ENCODE peak calls at places on chromosome 19, in five cellular contexts. One of them, this sample, is unnamed.

GRCh38 chr19:45995715-45996385 is 583 bp downstream of the CCDC61 start:
- DNase-seq in lower leg skin: no peak
- DNase-seq in endothelial cell: no peak
- DNase-seq in AG10803: no peak
- DNase-seq in CD8-positive, alpha-beta T cell: no peak
- DNase-seq in this sample: no peak

GRCh38 chr19:46221981-46222610 is 7.4 kb upstream of the IGFL1 start:
- DNase-seq in AG10803: peak; percentile 57
- DNase-seq in endothelial cell: no peak
- DNase-seq in lower leg skin: peak; percentile 91
- DNase-seq in CD8-positive, alpha-beta T cell: no peak
- DNase-seq in this sample: no peak

GRCh38 chr19:55600336-55601028 is 394 bp downstream of the ZNF524 start:
- DNase-seq in CD8-positive, alpha-beta T cell: peak; percentile 64
- DNase-seq in AG10803: no peak
- DNase-seq in lower leg skin: peak; percentile 91
- DNase-seq in endothelial cell: peak; percentile 85
- DNase-seq in this sample: peak; percentile 83

GRCh38 chr19:13637664-13638063 is 126.7 kb upstream of the MRI1 start:
- DNase-seq in lower leg skin: no peak
- DNase-seq in CD8-positive, alpha-beta T cell: no peak
- DNase-seq in endothelial cell: no peak
- DNase-seq in AG10803: peak; percentile 34
- DNase-seq in this sample: no peak

GRCh38 chr19:36222503-36222902 is 7.6 kb downstream of the ZNF146 start:
- DNase-seq in AG10803: no peak
- DNase-seq in CD8-positive, alpha-beta T cell: no peak
- DNase-seq in lower leg skin: no peak
- DNase-seq in endothelial cell: no peak
- DNase-seq in this sample: no peak

GRCh38 chr19:21135433-21135832 is 6.4 kb upstream of the ZNF431 start:
- DNase-seq in lower leg skin: no peak
- DNase-seq in endothelial cell: no peak
- DNase-seq in CD8-positive, alpha-beta T cell: no peak
- DNase-seq in AG10803: no peak
- DNase-seq in this sample: no peak

GRCh38 chr19:10193666-10194499 is 870 bp downstream of the DNMT1 start:
- DNase-seq in CD8-positive, alpha-beta T cell: peak; percentile 2
- DNase-seq in AG10803: peak; percentile 58
- DNase-seq in lower leg skin: peak; percentile 90
- DNase-seq in endothelial cell: peak; percentile 22
- DNase-seq in this sample: peak; percentile 16

GRCh38 chr19:46802152-46802551 is 13.8 kb upstream of the SLC1A5 start:
- DNase-seq in lower leg skin: no peak
- DNase-seq in AG10803: no peak
- DNase-seq in CD8-positive, alpha-beta T cell: no peak
- DNase-seq in endothelial cell: no peak
- DNase-seq in this sample: no peak

GRCh38 chr19:48676887-48677286 is 4.1 kb upstream of the NTN5 start:
- DNase-seq in AG10803: no peak
- DNase-seq in endothelial cell: no peak
- DNase-seq in CD8-positive, alpha-beta T cell: no peak
- DNase-seq in lower leg skin: no peak
- DNase-seq in this sample: no peak

GRCh38 chr19:41933693-41934426 is 5.6 kb upstream of the ERFL start:
- DNase-seq in AG10803: no peak
- DNase-seq in endothelial cell: no peak
- DNase-seq in CD8-positive, alpha-beta T cell: no peak
- DNase-seq in lower leg skin: no peak
- DNase-seq in this sample: no peak

GRCh38 chr19:41377977-41378707 is 1.8 kb downstream of the TMEM91 start:
- DNase-seq in endothelial cell: peak; percentile 46
- DNase-seq in CD8-positive, alpha-beta T cell: no peak
- DNase-seq in AG10803: no peak
- DNase-seq in lower leg skin: no peak
- DNase-seq in this sample: no peak

GRCh38 chr19:49073514-49074378 is 1.2 kb upstream of the KCNA7 start:
- DNase-seq in CD8-positive, alpha-beta T cell: no peak
- DNase-seq in AG10803: no peak
- DNase-seq in endothelial cell: no peak
- DNase-seq in lower leg skin: peak; percentile 81
- DNase-seq in this sample: no peak

GRCh38 chr19:3986260-3987041 is 1.2 kb upstream of the EEF2 start:
- DNase-seq in lower leg skin: no peak
- DNase-seq in CD8-positive, alpha-beta T cell: peak; percentile 47
- DNase-seq in AG10803: peak; percentile 80
- DNase-seq in endothelial cell: no peak
- DNase-seq in this sample: no peak

GRCh38 chr19:9329999-9330398 is 6.0 kb downstream of the ZNF559 start:
- DNase-seq in CD8-positive, alpha-beta T cell: no peak
- DNase-seq in endothelial cell: no peak
- DNase-seq in AG10803: no peak
- DNase-seq in lower leg skin: no peak
- DNase-seq in this sample: no peak

GRCh38 chr19:51207747-51208146 is 17.1 kb upstream of the CD33 start:
- DNase-seq in CD8-positive, alpha-beta T cell: no peak
- DNase-seq in AG10803: no peak
- DNase-seq in endothelial cell: no peak
- DNase-seq in lower leg skin: no peak
- DNase-seq in this sample: no peak

GRCh38 chr19:8635422-8635821 is 5.0 kb downstream of the NFILZ start:
- DNase-seq in AG10803: peak; percentile 76
- DNase-seq in endothelial cell: no peak
- DNase-seq in CD8-positive, alpha-beta T cell: no peak
- DNase-seq in lower leg skin: no peak
- DNase-seq in this sample: no peak

GRCh38 chr19:48844472-48844871 is 8.2 kb upstream of the HSD17B14 start:
- DNase-seq in lower leg skin: no peak
- DNase-seq in AG10803: peak; percentile 71
- DNase-seq in CD8-positive, alpha-beta T cell: no peak
- DNase-seq in endothelial cell: no peak
- DNase-seq in this sample: no peak

GRCh38 chr19:23365222-23365621 is 30.0 kb downstream of the ZNF91 start:
- DNase-seq in lower leg skin: no peak
- DNase-seq in AG10803: no peak
- DNase-seq in CD8-positive, alpha-beta T cell: no peak
- DNase-seq in endothelial cell: no peak
- DNase-seq in this sample: no peak

GRCh38 chr19:38888876-38889275 is 10.5 kb downstream of the SIRT2 start:
- DNase-seq in endothelial cell: no peak
- DNase-seq in lower leg skin: no peak
- DNase-seq in CD8-positive, alpha-beta T cell: no peak
- DNase-seq in AG10803: no peak
- DNase-seq in this sample: no peak

GRCh38 chr19:39968789-39969188 is 2.2 kb upstream of the PSMC4 start:
- DNase-seq in lower leg skin: no peak
- DNase-seq in AG10803: no peak
- DNase-seq in endothelial cell: no peak
- DNase-seq in CD8-positive, alpha-beta T cell: no peak
- DNase-seq in this sample: no peak

GRCh38 chr19:47093841-47094240 is 19.7 kb downstream of the ZC3H4 start:
- DNase-seq in lower leg skin: no peak
- DNase-seq in endothelial cell: no peak
- DNase-seq in AG10803: no peak
- DNase-seq in CD8-positive, alpha-beta T cell: no peak
- DNase-seq in this sample: no peak

GRCh38 chr19:13117176-13117771 is 734 bp upstream of the TRMT1 start:
- DNase-seq in lower leg skin: no peak
- DNase-seq in CD8-positive, alpha-beta T cell: no peak
- DNase-seq in AG10803: no peak
- DNase-seq in endothelial cell: no peak
- DNase-seq in this sample: no peak

DNA sequence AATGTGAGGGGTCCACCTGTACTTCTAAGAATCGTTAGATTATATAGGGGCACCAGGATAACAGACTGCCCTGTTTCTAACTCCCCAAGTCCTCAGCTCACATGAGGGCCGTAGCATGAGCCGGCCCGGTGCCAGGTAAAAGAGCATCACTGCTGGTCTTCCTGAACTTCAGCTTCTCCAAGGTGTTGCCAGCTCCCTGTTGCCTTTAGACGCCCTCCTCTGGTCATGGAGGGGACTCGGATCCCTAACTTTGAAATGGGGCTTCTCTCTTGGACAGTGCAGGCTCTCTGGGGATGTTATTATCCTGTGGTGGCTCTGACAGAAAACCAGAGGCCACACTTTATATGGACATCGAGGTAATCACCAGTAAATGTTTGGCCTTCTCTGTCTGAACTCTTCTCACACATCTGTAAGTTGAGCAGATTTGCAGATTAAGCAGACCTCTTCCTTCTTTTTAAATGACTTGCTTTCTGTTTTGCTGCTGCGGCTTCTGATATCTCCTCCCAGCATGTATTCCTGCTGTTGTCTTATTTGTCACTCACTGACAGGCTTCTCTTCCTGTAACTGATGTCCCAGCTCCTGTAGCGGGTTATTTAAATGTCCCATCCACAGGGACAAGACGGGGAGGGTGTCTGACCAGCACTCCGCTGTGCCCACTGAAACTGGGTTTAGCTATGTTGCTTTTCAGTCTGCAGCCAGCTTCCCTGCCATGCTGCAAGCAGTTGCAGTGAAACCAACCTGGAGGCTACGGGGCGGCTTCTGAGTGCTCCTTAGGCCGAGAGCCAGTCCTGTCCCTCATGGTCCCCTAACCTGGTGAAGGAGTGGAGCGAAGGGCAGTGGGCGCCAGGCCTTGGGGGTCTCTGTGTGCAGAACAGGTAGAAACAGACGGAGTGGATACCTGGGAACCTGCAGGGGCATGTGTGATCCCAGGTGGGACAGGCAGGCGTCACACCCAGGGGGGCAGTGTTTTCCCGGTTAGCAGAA is 39.2 kb downstream of the TSSK6 start:
- DNase-seq in lower leg skin: no peak
- DNase-seq in CD8-positive, alpha-beta T cell: no peak
- DNase-seq in AG10803: no peak
- DNase-seq in endothelial cell: no peak
- DNase-seq in this sample: no peak
- TF ChIP-seq CTCF in lower leg skin: no peak
- TF ChIP-seq CTCF in CD8-positive, alpha-beta T cell: no peak
- TF ChIP-seq CTCF in AG10803: peak; percentile 50
- TF ChIP-seq CTCF in endothelial cell: no peak
- TF ChIP-seq CTCF in this sample: peak; percentile 47

DNA sequence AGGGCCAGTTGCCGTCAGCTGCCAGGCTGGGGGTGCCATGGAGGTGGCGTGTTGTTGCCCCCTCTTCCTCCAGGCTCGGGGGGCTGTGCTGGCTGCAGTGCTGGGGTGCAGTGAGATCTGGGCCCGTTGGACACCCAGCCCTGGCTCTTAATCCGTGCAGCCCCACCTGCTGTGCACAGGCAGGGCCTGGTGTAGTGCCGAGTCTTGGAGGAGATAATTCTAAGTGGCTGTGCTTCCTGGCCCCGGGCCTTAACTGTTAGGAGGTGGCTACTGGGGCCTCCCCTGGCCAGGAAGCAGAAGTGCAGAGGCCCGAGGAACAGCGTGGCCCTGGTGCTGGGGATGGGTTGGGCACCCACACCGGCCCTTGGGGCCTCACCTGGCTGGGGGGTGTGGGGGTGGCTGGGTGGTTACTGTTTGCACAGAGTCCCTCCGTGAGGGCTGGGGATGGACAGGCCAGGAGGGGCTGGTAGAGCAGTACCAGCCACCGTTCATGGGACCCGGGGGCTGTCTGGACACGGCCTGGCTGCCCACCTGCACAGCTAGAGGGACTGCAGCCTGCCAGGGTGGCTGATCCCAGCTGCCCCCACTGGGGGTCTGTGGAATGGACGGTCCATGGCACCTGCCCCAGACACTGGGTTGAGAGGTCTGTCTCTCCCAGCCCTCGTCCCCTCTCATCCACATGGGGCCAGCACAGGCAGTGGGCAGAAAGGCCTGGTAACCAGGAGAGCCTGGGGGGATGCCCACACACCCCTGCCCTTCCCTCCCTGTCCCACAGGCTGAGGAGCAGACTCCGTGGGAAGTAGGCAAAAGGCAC is 3.3 kb downstream of the GPX4 start:
- DNase-seq in CD8-positive, alpha-beta T cell: no peak
- DNase-seq in endothelial cell: no peak
- DNase-seq in lower leg skin: no peak
- DNase-seq in AG10803: peak; percentile 74
- DNase-seq in this sample: no peak
- TF ChIP-seq CTCF in CD8-positive, alpha-beta T cell: no peak
- TF ChIP-seq CTCF in endothelial cell: no peak
- TF ChIP-seq CTCF in lower leg skin: no peak
- TF ChIP-seq CTCF in AG10803: peak; percentile 25
- TF ChIP-seq CTCF in this sample: no peak

GRCh38 chr19:16076958-16077611 is 790 bp downstream of the TPM4 start:
- DNase-seq in endothelial cell: peak; percentile 55
- DNase-seq in CD8-positive, alpha-beta T cell: no peak
- DNase-seq in lower leg skin: peak; percentile 93
- DNase-seq in AG10803: peak; percentile 49
- DNase-seq in this sample: no peak
- TF ChIP-seq CTCF in endothelial cell: no peak
- TF ChIP-seq CTCF in CD8-positive, alpha-beta T cell: no peak
- TF ChIP-seq CTCF in lower leg skin: no peak
- TF ChIP-seq CTCF in AG10803: no peak
- TF ChIP-seq CTCF in this sample: no peak

GRCh38 chr19:17772172-17772571 is 20.9 kb downstream of the FCHO1 start:
- DNase-seq in endothelial cell: no peak
- DNase-seq in lower leg skin: no peak
- DNase-seq in AG10803: peak; percentile 17
- DNase-seq in CD8-positive, alpha-beta T cell: no peak
- DNase-seq in this sample: no peak

GRCh38 chr19:17778621-17779280 is 16.2 kb upstream of the B3GNT3 start:
- DNase-seq in CD8-positive, alpha-beta T cell: no peak
- DNase-seq in endothelial cell: no peak
- DNase-seq in AG10803: no peak
- DNase-seq in lower leg skin: no peak
- DNase-seq in this sample: no peak

GRCh38 chr19:17777840-17778620 is 16.9 kb upstream of the B3GNT3 start:
- DNase-seq in endothelial cell: peak; percentile 60
- DNase-seq in AG10803: peak; percentile 14
- DNase-seq in lower leg skin: no peak
- DNase-seq in CD8-positive, alpha-beta T cell: no peak
- DNase-seq in this sample: no peak

GRCh38 chr19:17775991-17776803 is 18.7 kb upstream of the B3GNT3 start:
- DNase-seq in lower leg skin: no peak
- DNase-seq in AG10803: peak; percentile 37
- DNase-seq in endothelial cell: no peak
- DNase-seq in CD8-positive, alpha-beta T cell: no peak
- DNase-seq in this sample: no peak

DNA sequence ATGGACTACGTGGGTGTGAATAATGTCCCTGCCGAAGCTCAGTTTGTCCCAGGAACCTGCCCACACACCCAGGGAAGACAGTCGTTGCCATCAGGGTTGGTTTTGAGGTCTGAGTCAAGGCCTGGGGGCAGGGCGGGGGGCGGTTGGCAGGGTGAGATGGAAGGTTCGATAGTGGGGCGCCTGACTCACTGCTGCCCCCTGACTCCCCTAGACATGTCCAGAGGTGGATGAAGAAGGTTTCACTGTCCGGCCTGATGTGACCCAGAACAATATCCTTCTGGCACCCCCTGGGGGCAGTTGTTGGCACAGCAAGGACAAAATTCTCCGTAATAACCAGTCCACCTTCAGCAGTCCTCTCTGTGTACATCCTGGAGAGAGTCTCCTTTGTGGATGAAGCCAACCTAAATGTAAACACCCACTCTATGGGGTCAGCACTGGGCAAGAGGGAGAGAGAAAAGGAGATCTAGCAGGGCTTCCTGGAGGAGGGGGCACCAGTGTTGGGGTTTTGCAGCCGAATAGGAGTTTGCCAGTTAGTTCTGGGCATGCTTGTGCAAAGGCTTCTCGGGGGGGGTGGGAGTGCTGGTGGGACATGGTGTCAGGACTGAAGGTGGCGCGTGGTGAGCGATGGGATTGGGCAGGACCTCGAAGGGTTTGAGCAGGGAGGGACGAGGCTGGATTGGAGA is 19.6 kb upstream of the B3GNT3 start:
- DNase-seq in lower leg skin: no peak
- DNase-seq in endothelial cell: peak; percentile 83
- DNase-seq in AG10803: peak; percentile 9
- DNase-seq in CD8-positive, alpha-beta T cell: no peak
- DNase-seq in this sample: peak; percentile 57
- TF ChIP-seq CTCF in lower leg skin: no peak
- TF ChIP-seq CTCF in endothelial cell: peak; percentile 76
- TF ChIP-seq CTCF in AG10803: peak; percentile 68
- TF ChIP-seq CTCF in CD8-positive, alpha-beta T cell: peak; percentile 58
- TF ChIP-seq CTCF in this sample: peak; percentile 65

This sample was measured in progenitor cell of endocrine pancreas.